ENCODE peak calls at places on chromosome 12, in ten cellular contexts. Y, W, C, K, X, T, N, S, O and R are unnamed samples.

GRCh38 chr12:10672231-10672868 is 1.5 kb downstream of the STYK1 start:
- DNase-seq in Y (no peak), W (peak), C (no peak), K (no peak), X (no peak), T (no peak), N (no peak), S (no peak), O (no peak), R (no peak)

GRCh38 chr12:58563621-58564020 is 356.7 kb downstream of the LRIG3 start:
- DNase-seq in Y (no peak), W (no peak), C (no peak), K (no peak), X (no peak), T (no peak), N (no peak), S (no peak), O (no peak), R (no peak)

GRCh38 chr12:128840862-128841468 is 12.3 kb upstream of the GLT1D1 start:
- DNase-seq in Y (no peak), W (no peak), C (no peak), K (no peak), X (no peak), T (no peak), N (no peak), S (no peak), O (peak), R (peak)

GRCh38 chr12:54204316-54204715 is 15.5 kb upstream of the SMUG1 start:
- DNase-seq in Y (no peak), W (no peak), C (no peak), K (no peak), X (no peak), T (no peak), N (no peak), S (no peak), O (no peak), R (no peak)

GRCh38 chr12:111692575-111693210 is 6.8 kb downstream of the ACAD10 start:
- DNase-seq in Y (no peak), W (no peak), C (no peak), K (no peak), X (no peak), T (no peak), N (no peak), S (no peak), O (no peak), R (peak)

GRCh38 chr12:64666054-64666914 is 56.0 kb downstream of the RASSF3 start:
- DNase-seq in Y (peak), W (no peak), C (no peak), K (no peak), X (no peak), T (no peak), N (no peak), S (no peak), O (no peak), R (peak)

GRCh38 chr12:120761581-120761980 is 36.0 kb downstream of the ACADS start:
- DNase-seq in Y (peak), W (no peak), C (no peak), K (peak), X (no peak), T (no peak), N (no peak), S (no peak), O (peak), R (no peak)

GRCh38 chr12:442235-442884 is 17.4 kb upstream of the B4GALNT3 start:
- DNase-seq in Y (peak), W (peak), C (no peak), K (peak), X (peak), T (peak), N (peak), S (peak), O (peak), R (peak)